ENCODE peak calls at places on chromosomes 5 and 9, in four cellular contexts. U, X, C and G are unnamed samples.

GRCh38 chr9:14314929-14315753 is 1.2 kb upstream of the NFIB start:
- DNase-seq in X (peak), U (no peak), C (peak), G (peak)

GRCh38 chr9:19113964-19114679 is 11.4 kb upstream of the HAUS6 start:
- DNase-seq in C (no peak), U (no peak), X (no peak), G (no peak)

GRCh38 chr5:181053760-181054122 is 13.7 kb downstream of the BTNL9 start:
- DNase-seq in U (no peak), X (no peak), C (no peak), G (no peak)

GRCh38 chr9:76553680-76554079 is 94.7 kb downstream of the GCNT1 start:
- DNase-seq in X (no peak), C (no peak), U (no peak), G (no peak)

GRCh38 chr5:57346336-57346735 is 136.3 kb downstream of the ACTBL2 start:
- DNase-seq in X (no peak), U (no peak), C (no peak), G (no peak)

GRCh38 chr5:169433221-169433651 is 132.3 kb upstream of the SLIT3 start:
- DNase-seq in X (no peak), C (no peak), U (no peak), G (no peak)

GRCh38 chr5:176642675-176643490 is 4.4 kb upstream of the TSPAN17 start:
- DNase-seq in C (no peak), X (no peak), U (no peak), G (no peak)

GRCh38 chr5:175471628-175472027 is 6.7 kb upstream of the SFXN1 start:
- DNase-seq in C (no peak), X (no peak), U (no peak), G (no peak)

GRCh38 chr5:177358333-177358939 is 712 bp downstream of the RGS14 start:
- DNase-seq in U (no peak), C (no peak), X (no peak), G (no peak)

GRCh38 chr9:78860806-78861475 is 564.0 kb downstream of the PSAT1 start:
- DNase-seq in C (no peak), X (peak), U (no peak), G (no peak)
- TF ChIP-seq CTCF in C (no peak), X (no peak), U (peak), G (no peak)

DNA sequence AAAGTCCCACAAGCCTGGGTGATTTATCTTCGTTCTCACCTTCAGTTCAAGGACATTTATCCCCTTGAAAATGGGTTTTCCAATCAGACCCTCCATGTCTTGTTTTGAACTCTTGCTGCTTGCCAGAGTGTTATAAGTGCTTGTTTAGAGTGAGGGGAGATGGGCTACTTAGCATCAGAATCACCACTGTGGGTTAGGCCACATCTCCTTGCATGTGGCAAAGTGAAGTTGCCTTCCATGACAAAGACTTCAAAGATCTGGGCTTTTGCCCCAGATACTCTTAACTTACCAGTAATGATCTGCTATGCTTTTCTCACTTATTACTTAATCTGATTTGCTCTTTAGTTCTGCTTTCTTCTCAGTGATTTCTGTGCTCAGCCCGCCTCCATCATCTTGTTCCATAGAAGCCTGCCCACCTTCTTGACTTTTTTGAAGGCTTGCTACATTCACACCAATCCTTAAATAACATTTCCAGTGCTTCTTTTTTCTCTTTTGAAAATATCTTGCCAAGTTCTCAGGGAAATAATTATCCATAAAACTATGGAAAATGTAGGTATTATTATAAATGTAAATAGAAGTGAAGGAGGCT is 39.0 kb downstream of the GPR21 start:
- DNase-seq in X (no peak), U (no peak), C (no peak), G (no peak)
- H3K4me3 ChIP-seq in X (no peak), U (no peak), C (no peak), G (no peak)

GRCh38 chr5:139651502-139651862 is 3.3 kb downstream of the CXXC5 start:
- DNase-seq in U (no peak), C (peak), X (no peak), G (no peak)

GRCh38 chr5:139650031-139650688 is 2.0 kb downstream of the CXXC5 start:
- DNase-seq in X (no peak), C (peak), U (no peak), G (peak)

GRCh38 chr5:139651863-139652787 is 4.0 kb downstream of the CXXC5 start:
- DNase-seq in U (no peak), X (peak), C (peak), G (peak)

GRCh38 chr5:139649082-139649991 is 1.2 kb downstream of the CXXC5 start:
- DNase-seq in X (no peak), U (no peak), C (peak), G (peak)

GRCh38 chr5:139650689-139651501 is 2.7 kb downstream of the CXXC5 start:
- DNase-seq in U (no peak), C (peak), X (no peak), G (peak)
- TF ChIP-seq CTCF in U (no peak), C (no peak), X (no peak), G (peak)

GRCh38 chr9:124859803-124860581 is 1.8 kb downstream of the RPL35 start:
- DNase-seq in U (no peak), X (no peak), C (no peak), G (no peak)
- H3K4me3 ChIP-seq in U (peak), X (peak), C (peak), G (no peak)

GRCh38 chr9:74696520-74696919 is 191.2 kb downstream of the TRPM6 start:
- DNase-seq in C (no peak), X (no peak), U (no peak), G (no peak)
- TF ChIP-seq CTCF in C (no peak), X (no peak), U (peak), G (no peak)

GRCh38 chr5:157469687-157470086 is 9.7 kb downstream of the NIPAL4 start:
- DNase-seq in X (no peak), C (no peak), U (no peak), G (no peak)
- H3K4me3 ChIP-seq in X (no peak), C (no peak), U (no peak), G (no peak)

DNA sequence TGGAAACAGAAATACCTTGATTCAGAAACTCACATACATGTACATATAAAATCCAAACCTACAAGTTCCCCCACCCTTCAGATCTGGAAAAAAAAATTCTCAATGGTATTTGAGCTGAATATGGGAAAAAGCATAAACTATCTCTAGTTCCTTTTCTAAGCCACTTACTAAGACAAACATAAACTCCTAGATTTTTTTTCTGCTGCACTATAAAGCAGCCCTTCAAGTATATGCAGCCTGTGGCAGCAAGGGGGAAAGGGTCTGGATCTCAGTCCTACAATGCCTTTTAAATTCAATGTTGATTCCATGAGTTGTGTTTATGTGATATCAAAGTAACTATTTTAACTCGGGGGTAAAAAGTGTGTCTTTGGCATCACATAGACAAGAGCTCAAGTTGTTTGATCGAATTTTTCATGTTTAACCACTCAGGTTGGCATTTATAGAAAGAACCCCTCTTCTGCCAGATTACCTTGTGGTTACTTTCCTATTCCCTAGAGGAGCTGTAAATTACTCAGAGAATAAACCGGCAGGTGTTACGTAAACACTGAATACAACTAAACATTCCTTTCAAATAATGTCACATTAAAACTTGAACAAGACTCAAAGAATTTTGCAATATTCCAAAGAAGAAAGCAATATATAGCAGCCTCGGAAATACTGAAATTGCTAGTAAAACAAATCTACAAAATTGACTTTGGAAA is 91.8 kb upstream of the FER start:
- DNase-seq in X (no peak), C (no peak), U (no peak), G (no peak)
- TF ChIP-seq CTCF in X (no peak), C (no peak), U (no peak), G (no peak)

DNA sequence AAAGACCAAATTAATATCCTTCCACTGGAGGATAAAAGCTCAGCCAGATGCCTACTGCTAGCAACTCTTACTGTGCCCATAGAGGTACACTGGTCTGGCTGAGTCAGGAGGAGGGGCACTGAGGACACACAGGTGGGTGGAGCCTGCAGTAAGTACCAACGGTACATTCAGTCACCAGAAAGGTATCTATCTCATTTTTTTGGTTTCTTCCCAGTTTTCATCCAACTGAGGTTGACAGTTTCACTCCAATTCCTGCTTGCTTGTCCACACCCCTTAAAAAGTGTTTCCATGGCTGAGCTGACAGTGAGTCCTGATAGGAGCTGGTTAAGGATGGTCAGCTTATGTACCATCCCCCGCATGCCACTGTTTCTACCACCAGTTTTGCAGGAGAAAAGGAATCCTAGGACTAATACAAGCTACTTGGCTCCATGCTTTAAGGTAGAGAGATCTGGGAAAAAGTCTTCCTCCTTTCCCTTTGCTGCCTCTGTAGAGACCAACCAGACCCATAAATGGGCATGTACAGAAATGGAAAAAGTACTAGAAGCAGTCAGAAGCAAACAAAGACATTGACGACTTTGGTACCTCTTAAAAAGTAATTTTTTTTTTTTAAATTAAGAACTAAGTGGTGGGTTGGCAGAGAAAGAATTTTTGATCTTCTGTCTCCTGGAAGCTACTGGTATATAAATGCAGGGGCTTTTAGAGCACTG is 3.2 kb downstream of the ELL2 start:
- DNase-seq in X (no peak), C (no peak), U (no peak), G (no peak)
- H3K4me3 ChIP-seq in X (no peak), C (peak), U (no peak), G (peak)

GRCh38 chr9:7303932-7304331 is 495.6 kb downstream of the DMAC1 start:
- DNase-seq in C (no peak), X (no peak), U (no peak), G (no peak)

GRCh38 chr9:7304596-7304995 is 495.0 kb downstream of the DMAC1 start:
- DNase-seq in C (no peak), X (no peak), U (no peak), G (no peak)

GRCh38 chr9:7300484-7300883 is 499.1 kb downstream of the DMAC1 start:
- DNase-seq in X (no peak), C (no peak), U (no peak), G (no peak)

DNA sequence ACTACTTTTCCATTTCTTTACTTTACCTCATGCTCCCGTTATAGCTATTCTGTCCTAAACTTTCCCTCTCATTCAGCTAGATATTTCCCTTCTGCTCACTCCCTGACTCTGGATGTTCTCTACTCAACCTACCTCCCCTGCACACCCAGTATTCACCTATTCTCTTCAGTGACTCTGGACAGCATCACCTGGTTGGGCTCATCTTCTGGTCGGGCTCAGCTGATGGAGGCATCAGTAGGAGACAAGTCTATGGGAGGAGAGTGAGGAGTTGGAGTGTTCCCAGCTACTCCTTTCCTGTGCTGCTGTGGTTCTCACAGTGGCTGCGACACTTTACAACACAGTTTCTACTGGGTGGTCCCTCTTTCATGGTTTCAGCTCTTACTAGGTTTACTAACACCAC is 493.9 kb downstream of the DMAC1 start:
- DNase-seq in X (no peak), C (no peak), U (no peak), G (no peak)
- TF ChIP-seq CTCF in X (no peak), C (no peak), U (no peak), G (no peak)

DNA sequence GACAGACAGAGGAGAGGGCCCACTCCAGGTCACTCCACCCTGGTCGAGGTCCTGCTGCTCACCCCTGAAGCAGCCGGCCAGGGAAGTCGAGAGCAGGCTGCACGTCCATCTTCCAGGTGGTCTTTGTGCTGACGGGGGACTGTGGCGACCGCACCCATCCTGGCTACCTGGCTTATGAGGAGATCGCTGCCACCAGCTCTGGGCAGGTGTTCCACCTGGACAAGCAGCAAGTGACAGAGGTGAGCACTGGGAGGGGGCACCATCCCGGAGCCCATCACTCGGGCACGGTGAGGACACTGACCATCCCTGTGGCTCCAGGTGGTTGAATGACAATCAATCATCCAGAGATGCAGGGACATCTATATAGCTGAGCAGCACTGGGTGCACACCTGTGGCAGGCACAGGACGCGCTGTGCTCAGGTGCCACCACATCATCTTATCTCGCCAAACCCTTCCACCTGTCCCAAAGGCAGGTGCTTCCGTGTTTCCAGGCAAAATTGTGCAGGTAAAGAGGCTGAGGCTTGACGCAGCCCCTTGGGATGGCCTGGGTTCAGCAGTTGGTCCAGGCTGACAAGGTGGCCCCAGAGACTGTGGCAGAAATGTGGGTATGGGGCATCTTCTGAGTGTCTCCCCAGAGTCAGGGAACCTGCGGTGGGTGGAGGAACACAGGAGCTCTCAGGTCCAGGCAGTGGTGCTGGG is 20.7 kb downstream of the HMCN2 start:
- DNase-seq in C (no peak), X (no peak), U (no peak), G (no peak)
- H3K4me3 ChIP-seq in C (no peak), X (no peak), U (no peak), G (no peak)